ENCODE peak calls at places on chromosomes 4 and X, in eight cellular contexts. One of them, this sample, is unnamed.

GRCh38 chr4:108433832-108434231 is 186.5 kb upstream of the RPL34 start:
- DNase-seq in lower leg skin: no peak
- DNase-seq in effector CD4-positive, alpha-beta T cell: peak; percentile 3
- DNase-seq in A172: no peak
- DNase-seq in ureter: no peak
- DNase-seq in stimulated activated CD4-positive, alpha-beta T cell treated with anti-CD3 and anti-CD28 coated beads, Interleukin-2, amount 100 ng/mL, for 48 hours: no peak
- DNase-seq in SW480: peak; percentile 88
- DNase-seq in fibroblast of mammary gland: peak; percentile 47
- DNase-seq in this sample: no peak

GRCh38 chr4:138672393-138672976 is 343.1 kb upstream of the NOCT start:
- DNase-seq in lower leg skin: no peak
- DNase-seq in effector CD4-positive, alpha-beta T cell: no peak
- DNase-seq in A172: no peak
- DNase-seq in ureter: no peak
- DNase-seq in stimulated activated CD4-positive, alpha-beta T cell treated with anti-CD3 and anti-CD28 coated beads, Interleukin-2, amount 100 ng/mL, for 48 hours: no peak
- DNase-seq in SW480: no peak
- DNase-seq in fibroblast of mammary gland: no peak
- DNase-seq in this sample: no peak

GRCh38 chr4:78653655-78654054 is 102.1 kb downstream of the ANXA3 start:
- DNase-seq in lower leg skin: no peak
- DNase-seq in effector CD4-positive, alpha-beta T cell: no peak
- DNase-seq in A172: no peak
- DNase-seq in ureter: no peak
- DNase-seq in stimulated activated CD4-positive, alpha-beta T cell treated with anti-CD3 and anti-CD28 coated beads, Interleukin-2, amount 100 ng/mL, for 48 hours: no peak
- DNase-seq in SW480: no peak
- DNase-seq in fibroblast of mammary gland: no peak
- DNase-seq in this sample: no peak

GRCh38 chr4:135705343-135705742 is 1503.8 kb upstream of the PABPC4L start:
- DNase-seq in lower leg skin: no peak
- DNase-seq in effector CD4-positive, alpha-beta T cell: no peak
- DNase-seq in A172: no peak
- DNase-seq in ureter: no peak
- DNase-seq in stimulated activated CD4-positive, alpha-beta T cell treated with anti-CD3 and anti-CD28 coated beads, Interleukin-2, amount 100 ng/mL, for 48 hours: no peak
- DNase-seq in SW480: no peak
- DNase-seq in fibroblast of mammary gland: no peak
- DNase-seq in this sample: no peak

GRCh38 chr4:87669373-87669772 is 19.3 kb downstream of the DMP1 start:
- DNase-seq in lower leg skin: no peak
- DNase-seq in effector CD4-positive, alpha-beta T cell: no peak
- DNase-seq in A172: no peak
- DNase-seq in ureter: no peak
- DNase-seq in stimulated activated CD4-positive, alpha-beta T cell treated with anti-CD3 and anti-CD28 coated beads, Interleukin-2, amount 100 ng/mL, for 48 hours: no peak
- DNase-seq in SW480: no peak
- DNase-seq in fibroblast of mammary gland: no peak
- DNase-seq in this sample: no peak

GRCh38 chr4:7430368-7430964 is 4.3 kb downstream of the PSAPL1 start:
- DNase-seq in lower leg skin: peak; percentile 84
- DNase-seq in effector CD4-positive, alpha-beta T cell: no peak
- DNase-seq in A172: peak; percentile 22
- DNase-seq in ureter: no peak
- DNase-seq in stimulated activated CD4-positive, alpha-beta T cell treated with anti-CD3 and anti-CD28 coated beads, Interleukin-2, amount 100 ng/mL, for 48 hours: no peak
- DNase-seq in SW480: peak; percentile 67
- DNase-seq in fibroblast of mammary gland: no peak
- DNase-seq in this sample: peak; percentile 83

GRCh38 chrX:136636121-136636520 is 11.8 kb upstream of the CD40LG start:
- DNase-seq in lower leg skin: no peak
- DNase-seq in effector CD4-positive, alpha-beta T cell: no peak
- DNase-seq in A172: no peak
- DNase-seq in ureter: no peak
- DNase-seq in stimulated activated CD4-positive, alpha-beta T cell treated with anti-CD3 and anti-CD28 coated beads, Interleukin-2, amount 100 ng/mL, for 48 hours: no peak
- DNase-seq in SW480: no peak
- DNase-seq in fibroblast of mammary gland: no peak
- DNase-seq in this sample: no peak

GRCh38 chrX:30735839-30736238 is 82.6 kb downstream of the GK start:
- DNase-seq in lower leg skin: no peak
- DNase-seq in effector CD4-positive, alpha-beta T cell: peak; percentile 50
- DNase-seq in A172: peak; percentile 76
- DNase-seq in ureter: peak; percentile 59
- DNase-seq in stimulated activated CD4-positive, alpha-beta T cell treated with anti-CD3 and anti-CD28 coated beads, Interleukin-2, amount 100 ng/mL, for 48 hours: peak; percentile 76
- DNase-seq in SW480: peak; percentile 70
- DNase-seq in fibroblast of mammary gland: peak; percentile 62
- DNase-seq in this sample: no peak

GRCh38 chr4:8557151-8558076 is 22.8 kb upstream of the GPR78 start:
- DNase-seq in lower leg skin: no peak
- DNase-seq in effector CD4-positive, alpha-beta T cell: no peak
- DNase-seq in A172: no peak
- DNase-seq in ureter: no peak
- DNase-seq in stimulated activated CD4-positive, alpha-beta T cell treated with anti-CD3 and anti-CD28 coated beads, Interleukin-2, amount 100 ng/mL, for 48 hours: no peak
- DNase-seq in SW480: no peak
- DNase-seq in fibroblast of mammary gland: no peak
- DNase-seq in this sample: no peak

This sample was measured in RWPE2.